ENCODE peak calls at places on chromosomes 1 and 21, in nine cellular contexts. One of them, this sample, is unnamed.

GRCh38 chr1:99465176-99465900 is 180.6 kb upstream of the PALMD start:
- DNase-seq in NCI-H1092 treated with DMSO at 0.1 percent for 48 hours: no peak
- DNase-seq in anterior cingulate cortex: no peak
- DNase-seq in testis: no peak
- DNase-seq in neural crest cell: no peak
- DNase-seq in GM04504: peak
- DNase-seq in activated naive CD4-positive, alpha-beta T cell treated with anti-CD3 and anti-CD28 coated beads for 36 hours: no peak
- DNase-seq in midbrain: no peak
- DNase-seq in NCI-H1417: no peak
- DNase-seq in this sample: no peak

GRCh38 chr21:38989745-38990423 is 184.2 kb downstream of the ETS2 start:
- DNase-seq in testis: no peak
- DNase-seq in NCI-H1092 treated with DMSO at 0.1 percent for 48 hours: peak
- DNase-seq in anterior cingulate cortex: no peak
- DNase-seq in GM04504: no peak
- DNase-seq in neural crest cell: peak
- DNase-seq in NCI-H1417: peak
- DNase-seq in activated naive CD4-positive, alpha-beta T cell treated with anti-CD3 and anti-CD28 coated beads for 36 hours: no peak
- DNase-seq in midbrain: no peak
- DNase-seq in this sample: no peak

GRCh38 chr21:15894596-15894995 is 164.8 kb downstream of the USP25 start:
- DNase-seq in anterior cingulate cortex: no peak
- DNase-seq in testis: no peak
- DNase-seq in neural crest cell: no peak
- DNase-seq in activated naive CD4-positive, alpha-beta T cell treated with anti-CD3 and anti-CD28 coated beads for 36 hours: no peak
- DNase-seq in NCI-H1092 treated with DMSO at 0.1 percent for 48 hours: peak
- DNase-seq in midbrain: no peak
- DNase-seq in NCI-H1417: peak
- DNase-seq in GM04504: peak
- DNase-seq in this sample: no peak

GRCh38 chr21:32812035-32812434 is 40.5 kb upstream of the PAXBP1 start:
- DNase-seq in NCI-H1092 treated with DMSO at 0.1 percent for 48 hours: no peak
- DNase-seq in midbrain: no peak
- DNase-seq in GM04504: no peak
- DNase-seq in activated naive CD4-positive, alpha-beta T cell treated with anti-CD3 and anti-CD28 coated beads for 36 hours: no peak
- DNase-seq in testis: no peak
- DNase-seq in neural crest cell: no peak
- DNase-seq in anterior cingulate cortex: no peak
- DNase-seq in NCI-H1417: no peak
- DNase-seq in this sample: no peak

GRCh38 chr1:53279556-53280160 is 41.3 kb upstream of the MAGOH start:
- DNase-seq in GM04504: no peak
- DNase-seq in neural crest cell: no peak
- DNase-seq in NCI-H1092 treated with DMSO at 0.1 percent for 48 hours: no peak
- DNase-seq in testis: no peak
- DNase-seq in anterior cingulate cortex: no peak
- DNase-seq in activated naive CD4-positive, alpha-beta T cell treated with anti-CD3 and anti-CD28 coated beads for 36 hours: no peak
- DNase-seq in NCI-H1417: no peak
- DNase-seq in midbrain: no peak
- DNase-seq in this sample: no peak

GRCh38 chr1:200473698-200474371 is 64.0 kb upstream of the ZNF281 start:
- DNase-seq in GM04504: no peak
- DNase-seq in NCI-H1092 treated with DMSO at 0.1 percent for 48 hours: peak
- DNase-seq in testis: no peak
- DNase-seq in anterior cingulate cortex: no peak
- DNase-seq in NCI-H1417: no peak
- DNase-seq in neural crest cell: no peak
- DNase-seq in midbrain: no peak
- DNase-seq in activated naive CD4-positive, alpha-beta T cell treated with anti-CD3 and anti-CD28 coated beads for 36 hours: peak
- DNase-seq in this sample: no peak

GRCh38 chr1:76144233-76144632 is 69.7 kb downstream of the ST6GALNAC3 start:
- DNase-seq in GM04504: no peak
- DNase-seq in neural crest cell: no peak
- DNase-seq in midbrain: no peak
- DNase-seq in NCI-H1417: no peak
- DNase-seq in testis: no peak
- DNase-seq in anterior cingulate cortex: no peak
- DNase-seq in activated naive CD4-positive, alpha-beta T cell treated with anti-CD3 and anti-CD28 coated beads for 36 hours: no peak
- DNase-seq in NCI-H1092 treated with DMSO at 0.1 percent for 48 hours: no peak
- DNase-seq in this sample: no peak

GRCh38 chr1:43252225-43252624 is 17.6 kb upstream of the TMEM125 start:
- DNase-seq in NCI-H1092 treated with DMSO at 0.1 percent for 48 hours: no peak
- DNase-seq in testis: no peak
- DNase-seq in NCI-H1417: no peak
- DNase-seq in neural crest cell: no peak
- DNase-seq in anterior cingulate cortex: no peak
- DNase-seq in midbrain: no peak
- DNase-seq in GM04504: no peak
- DNase-seq in activated naive CD4-positive, alpha-beta T cell treated with anti-CD3 and anti-CD28 coated beads for 36 hours: no peak
- DNase-seq in this sample: no peak

GRCh38 chr1:213264534-213264933 is 213.5 kb downstream of the RPS6KC1 start:
- DNase-seq in NCI-H1092 treated with DMSO at 0.1 percent for 48 hours: no peak
- DNase-seq in midbrain: no peak
- DNase-seq in GM04504: no peak
- DNase-seq in neural crest cell: no peak
- DNase-seq in anterior cingulate cortex: no peak
- DNase-seq in activated naive CD4-positive, alpha-beta T cell treated with anti-CD3 and anti-CD28 coated beads for 36 hours: no peak
- DNase-seq in NCI-H1417: no peak
- DNase-seq in testis: no peak
- DNase-seq in this sample: no peak

GRCh38 chr1:192303029-192303428 is 13.8 kb upstream of the RGS21 start:
- DNase-seq in GM04504: no peak
- DNase-seq in NCI-H1417: no peak
- DNase-seq in NCI-H1092 treated with DMSO at 0.1 percent for 48 hours: no peak
- DNase-seq in testis: no peak
- DNase-seq in activated naive CD4-positive, alpha-beta T cell treated with anti-CD3 and anti-CD28 coated beads for 36 hours: no peak
- DNase-seq in neural crest cell: no peak
- DNase-seq in midbrain: no peak
- DNase-seq in anterior cingulate cortex: no peak
- DNase-seq in this sample: no peak

GRCh38 chr21:35050348-35051286 is 1.5 kb upstream of the RUNX1 start:
- DNase-seq in NCI-H1092 treated with DMSO at 0.1 percent for 48 hours: no peak
- DNase-seq in neural crest cell: no peak
- DNase-seq in testis: no peak
- DNase-seq in anterior cingulate cortex: no peak
- DNase-seq in midbrain: no peak
- DNase-seq in GM04504: no peak
- DNase-seq in activated naive CD4-positive, alpha-beta T cell treated with anti-CD3 and anti-CD28 coated beads for 36 hours: no peak
- DNase-seq in NCI-H1417: no peak
- DNase-seq in this sample: no peak

GRCh38 chr1:87916965-87917364 is 588.3 kb downstream of the LMO4 start:
- DNase-seq in midbrain: no peak
- DNase-seq in GM04504: no peak
- DNase-seq in neural crest cell: no peak
- DNase-seq in testis: peak
- DNase-seq in NCI-H1092 treated with DMSO at 0.1 percent for 48 hours: no peak
- DNase-seq in activated naive CD4-positive, alpha-beta T cell treated with anti-CD3 and anti-CD28 coated beads for 36 hours: no peak
- DNase-seq in anterior cingulate cortex: no peak
- DNase-seq in NCI-H1417: no peak
- DNase-seq in this sample: no peak

GRCh38 chr1:228087771-228088251 is 5.3 kb downstream of the ARF1 start:
- DNase-seq in GM04504: peak
- DNase-seq in activated naive CD4-positive, alpha-beta T cell treated with anti-CD3 and anti-CD28 coated beads for 36 hours: no peak
- DNase-seq in NCI-H1417: no peak
- DNase-seq in neural crest cell: no peak
- DNase-seq in testis: peak
- DNase-seq in anterior cingulate cortex: no peak
- DNase-seq in midbrain: no peak
- DNase-seq in NCI-H1092 treated with DMSO at 0.1 percent for 48 hours: no peak
- DNase-seq in this sample: no peak

GRCh38 chr21:41766883-41767605 is at the start of gene RIPK4:
- DNase-seq in neural crest cell: no peak
- DNase-seq in testis: peak
- DNase-seq in midbrain: no peak
- DNase-seq in NCI-H1417: peak
- DNase-seq in GM04504: no peak
- DNase-seq in anterior cingulate cortex: no peak
- DNase-seq in activated naive CD4-positive, alpha-beta T cell treated with anti-CD3 and anti-CD28 coated beads for 36 hours: peak
- DNase-seq in NCI-H1092 treated with DMSO at 0.1 percent for 48 hours: peak
- DNase-seq in this sample: peak

GRCh38 chr1:66207484-66207883 is 326.5 kb upstream of the SGIP1 start:
- DNase-seq in activated naive CD4-positive, alpha-beta T cell treated with anti-CD3 and anti-CD28 coated beads for 36 hours: no peak
- DNase-seq in GM04504: peak
- DNase-seq in neural crest cell: no peak
- DNase-seq in anterior cingulate cortex: no peak
- DNase-seq in midbrain: no peak
- DNase-seq in NCI-H1417: peak
- DNase-seq in testis: no peak
- DNase-seq in NCI-H1092 treated with DMSO at 0.1 percent for 48 hours: no peak
- DNase-seq in this sample: no peak

GRCh38 chr1:93200086-93200620 is 19.6 kb downstream of the CCDC18 start:
- DNase-seq in activated naive CD4-positive, alpha-beta T cell treated with anti-CD3 and anti-CD28 coated beads for 36 hours: no peak
- DNase-seq in NCI-H1092 treated with DMSO at 0.1 percent for 48 hours: no peak
- DNase-seq in NCI-H1417: no peak
- DNase-seq in neural crest cell: no peak
- DNase-seq in GM04504: no peak
- DNase-seq in anterior cingulate cortex: no peak
- DNase-seq in testis: no peak
- DNase-seq in midbrain: no peak
- DNase-seq in this sample: no peak

GRCh38 chr1:19621274-19621950 is 22.7 kb upstream of the NBL1 start:
- DNase-seq in NCI-H1417: no peak
- DNase-seq in neural crest cell: no peak
- DNase-seq in activated naive CD4-positive, alpha-beta T cell treated with anti-CD3 and anti-CD28 coated beads for 36 hours: no peak
- DNase-seq in midbrain: no peak
- DNase-seq in NCI-H1092 treated with DMSO at 0.1 percent for 48 hours: no peak
- DNase-seq in testis: no peak
- DNase-seq in anterior cingulate cortex: no peak
- DNase-seq in GM04504: no peak
- DNase-seq in this sample: no peak

GRCh38 chr1:156475568-156476500 is 24.7 kb downstream of the MEF2D start:
- DNase-seq in GM04504: peak
- DNase-seq in anterior cingulate cortex: peak
- DNase-seq in midbrain: peak
- DNase-seq in testis: peak
- DNase-seq in NCI-H1092 treated with DMSO at 0.1 percent for 48 hours: no peak
- DNase-seq in activated naive CD4-positive, alpha-beta T cell treated with anti-CD3 and anti-CD28 coated beads for 36 hours: no peak
- DNase-seq in NCI-H1417: peak
- DNase-seq in neural crest cell: no peak
- DNase-seq in this sample: peak

GRCh38 chr1:225548140-225548857 is 104.6 kb downstream of the ENAH start:
- DNase-seq in neural crest cell: no peak
- DNase-seq in NCI-H1092 treated with DMSO at 0.1 percent for 48 hours: no peak
- DNase-seq in midbrain: no peak
- DNase-seq in anterior cingulate cortex: no peak
- DNase-seq in GM04504: no peak
- DNase-seq in testis: no peak
- DNase-seq in NCI-H1417: no peak
- DNase-seq in activated naive CD4-positive, alpha-beta T cell treated with anti-CD3 and anti-CD28 coated beads for 36 hours: no peak
- DNase-seq in this sample: no peak

GRCh38 chr1:233600488-233600887 is 13.4 kb upstream of the KCNK1 start:
- DNase-seq in activated naive CD4-positive, alpha-beta T cell treated with anti-CD3 and anti-CD28 coated beads for 36 hours: no peak
- DNase-seq in GM04504: no peak
- DNase-seq in NCI-H1092 treated with DMSO at 0.1 percent for 48 hours: no peak
- DNase-seq in neural crest cell: no peak
- DNase-seq in midbrain: no peak
- DNase-seq in anterior cingulate cortex: no peak
- DNase-seq in testis: no peak
- DNase-seq in NCI-H1417: no peak
- DNase-seq in this sample: no peak

GRCh38 chr1:235470741-235471439 is 33.4 kb downstream of the B3GALNT2 start:
- DNase-seq in testis: no peak
- DNase-seq in NCI-H1092 treated with DMSO at 0.1 percent for 48 hours: no peak
- DNase-seq in neural crest cell: no peak
- DNase-seq in midbrain: no peak
- DNase-seq in anterior cingulate cortex: no peak
- DNase-seq in NCI-H1417: no peak
- DNase-seq in GM04504: no peak
- DNase-seq in activated naive CD4-positive, alpha-beta T cell treated with anti-CD3 and anti-CD28 coated beads for 36 hours: no peak
- DNase-seq in this sample: no peak

GRCh38 chr1:230366504-230366915 is 59.6 kb downstream of the PGBD5 start:
- DNase-seq in midbrain: no peak
- DNase-seq in neural crest cell: no peak
- DNase-seq in GM04504: no peak
- DNase-seq in activated naive CD4-positive, alpha-beta T cell treated with anti-CD3 and anti-CD28 coated beads for 36 hours: no peak
- DNase-seq in NCI-H1092 treated with DMSO at 0.1 percent for 48 hours: no peak
- DNase-seq in testis: no peak
- DNase-seq in anterior cingulate cortex: no peak
- DNase-seq in NCI-H1417: no peak
- DNase-seq in this sample: no peak